ENCODE peak calls at places on chromosomes 13 and 19, in seven cellular contexts. N is naive B cell; Y is activated CD4-positive, alpha-beta T cell treated with anti-CD3 and anti-CD28 coated beads, Interleukin-2, amount 50 U/mL, for 4 hours; H is stimulated activated CD4-positive, alpha-beta T cell treated with anti-CD3 and anti-CD28 coated beads, Interleukin-1b, Interleukin-23, amount 100 ng/mL, for 1 hour; I is neural crest cell; B is stimulated activated naive B cell treated with anti-CD40 and anti-IgM and Interleukin-4, amounts not matched to agents 10 μg/mL and 1 μg/mL and 100 μg/mL, for 72 hours; D is A673. T is an unnamed sample.

GRCh38 chr19:47020132-47020805 is 632 bp downstream of the NPAS1 start:
- DNase-seq in Y (no peak), I (no peak), N (no peak), D (no peak), B (no peak), H (no peak), T (no peak)

GRCh38 chr19:42538841-42539709 is 10.8 kb upstream of the CEACAM1 start:
- DNase-seq in I (no peak), B (no peak), Y (no peak), N (no peak), D (no peak), H (no peak), T (no peak)

GRCh38 chr19:4446801-4447200 is 10.8 kb downstream of the UBXN6 start:
- DNase-seq in I (no peak), H (no peak), Y (no peak), B (no peak), D (no peak), N (no peak), T (no peak)

GRCh38 chr13:106736941-106737340 is 169.0 kb upstream of the ARGLU1 start:
- DNase-seq in Y (no peak), N (no peak), I (no peak), D (no peak), B (no peak), H (no peak), T (no peak)

GRCh38 chr19:18193388-18194207 is 580 bp downstream of the MPV17L2 start:
- DNase-seq in I (no peak), H (no peak), D (no peak), Y (no peak), B (no peak), N (no peak), T (no peak)

GRCh38 chr13:60230593-60230992 is 66.9 kb upstream of the DIAPH3 start:
- DNase-seq in B (no peak), I (no peak), N (no peak), H (no peak), Y (no peak), D (no peak), T (no peak)

GRCh38 chr13:48158290-48158689 is 63.4 kb upstream of the MED4 start:
- DNase-seq in I (no peak), N (no peak), D (peak; percentile 19), H (no peak), Y (no peak), B (no peak), T (no peak)

GRCh38 chr13:41565221-41565620 is 107.9 kb downstream of the RGCC start:
- DNase-seq in N (no peak), Y (no peak), I (no peak), D (peak; percentile 25), H (no peak), B (no peak), T (no peak)

GRCh38 chr19:18428837-18429674 is 8.9 kb downstream of the ISYNA1 start:
- DNase-seq in H (peak; percentile 56), N (peak; percentile 92), I (peak; percentile 81), D (peak; percentile 98), B (peak; percentile 77), Y (peak; percentile 56), T (peak; percentile 89)

GRCh38 chr19:17829855-17830566 is 8.7 kb upstream of the INSL3 start:
- DNase-seq in Y (no peak), B (no peak), H (no peak), D (no peak), I (peak; percentile 21), N (no peak), T (no peak)

GRCh38 chr19:38017504-38018150 is 110.6 kb downstream of the SIPA1L3 start:
- DNase-seq in I (no peak), B (no peak), D (no peak), Y (no peak), H (no peak), N (no peak), T (no peak)

GRCh38 chr19:14383898-14384669 is 2.8 kb downstream of the ADGRE5 start:
- DNase-seq in H (no peak), I (no peak), B (peak; percentile 77), Y (no peak), N (no peak), D (peak; percentile 66), T (no peak)

GRCh38 chr13:49667773-49668172 is 23.5 kb downstream of the EBPL start:
- DNase-seq in D (no peak), Y (no peak), B (no peak), N (no peak), I (no peak), H (no peak), T (no peak)

GRCh38 chr19:11780431-11781020 is 13.7 kb downstream of the ZNF441 start:
- DNase-seq in Y (no peak), H (no peak), D (no peak), N (no peak), B (no peak), I (no peak), T (no peak)

GRCh38 chr13:114004416-114005205 is 30.7 kb upstream of the C13orf46 start:
- DNase-seq in N (no peak), D (no peak), H (no peak), B (no peak), Y (no peak), I (no peak), T (no peak)

GRCh38 chr13:45178349-45179142 is 22.3 kb downstream of the KCTD4 start:
- DNase-seq in N (no peak), D (no peak), Y (no peak), B (no peak), I (no peak), H (no peak), T (no peak)

GRCh38 chr13:29162638-29163037 is 342.5 kb downstream of the MTUS2 start:
- DNase-seq in I (no peak), D (no peak), Y (no peak), N (no peak), B (no peak), H (no peak), T (no peak)

GRCh38 chr13:114064516-114065140 is 67.8 kb downstream of the RASA3 start:
- DNase-seq in H (no peak), N (no peak), D (no peak), I (peak; percentile 72), Y (no peak), B (no peak), T (no peak)

GRCh38 chr13:39616087-39616694 is 13.2 kb upstream of the LHFPL6 start:
- DNase-seq in Y (peak; percentile 8), I (peak; percentile 54), N (peak; percentile 40), D (peak; percentile 89), B (peak; percentile 8), H (no peak), T (peak; percentile 78)

GRCh38 chr13:44680746-44681355 is 104.7 kb upstream of the TSC22D1 start:
- DNase-seq in I (no peak), Y (no peak), D (no peak), H (no peak), B (no peak), N (no peak), T (no peak)

GRCh38 chr13:21511841-21512240 is 52.7 kb upstream of the ZDHHC20 start:
- DNase-seq in B (no peak), I (no peak), D (no peak), Y (no peak), N (no peak), H (no peak), T (no peak)

GRCh38 chr13:44303681-44304432 is 69.8 kb upstream of the SERP2 start:
- DNase-seq in Y (no peak), H (no peak), D (no peak), N (no peak), I (no peak), B (no peak), T (no peak)

GRCh38 chr19:23771761-23772667 is 13.3 kb upstream of the ZNF681 start:
- DNase-seq in N (no peak), B (no peak), D (no peak), H (no peak), Y (no peak), I (no peak), T (no peak)